ENCODE peak calls at places on chromosomes 13 and 19, in eight cellular contexts. One of them, this sample, is unnamed.

GRCh38 chr13:92029641-92030040 is 631.2 kb downstream of the GPC5 start:
- DNase-seq in WTC11: no peak
- DNase-seq in right lobe of liver: no peak
- DNase-seq in AG09309: no peak
- DNase-seq in breast epithelium: no peak
- DNase-seq in dorsolateral prefrontal cortex: no peak
- DNase-seq in endothelial cell of umbilical vein: no peak
- DNase-seq in cardiac fibroblast: no peak
- DNase-seq in this sample: no peak

GRCh38 chr13:109840201-109840892 is 54.0 kb upstream of the IRS2 start:
- DNase-seq in right lobe of liver: no peak
- DNase-seq in dorsolateral prefrontal cortex: no peak
- DNase-seq in WTC11: no peak
- DNase-seq in AG09309: peak; percentile 34
- DNase-seq in breast epithelium: no peak
- DNase-seq in endothelial cell of umbilical vein: no peak
- DNase-seq in cardiac fibroblast: peak; percentile 56
- DNase-seq in this sample: no peak

GRCh38 chr19:35310811-35311465 is 18.0 kb upstream of the CD22 start:
- DNase-seq in cardiac fibroblast: no peak
- DNase-seq in dorsolateral prefrontal cortex: no peak
- DNase-seq in right lobe of liver: no peak
- DNase-seq in WTC11: no peak
- DNase-seq in endothelial cell of umbilical vein: no peak
- DNase-seq in AG09309: no peak
- DNase-seq in breast epithelium: no peak
- DNase-seq in this sample: no peak

GRCh38 chr13:112376050-112376681 is at the start of gene SPACA7:
- DNase-seq in breast epithelium: no peak
- DNase-seq in right lobe of liver: no peak
- DNase-seq in cardiac fibroblast: no peak
- DNase-seq in WTC11: no peak
- DNase-seq in dorsolateral prefrontal cortex: no peak
- DNase-seq in AG09309: no peak
- DNase-seq in endothelial cell of umbilical vein: no peak
- DNase-seq in this sample: no peak

GRCh38 chr13:39102981-39103490 is 64.8 kb downstream of the NHLRC3 start:
- DNase-seq in WTC11: no peak
- DNase-seq in cardiac fibroblast: no peak
- DNase-seq in endothelial cell of umbilical vein: no peak
- DNase-seq in breast epithelium: no peak
- DNase-seq in right lobe of liver: no peak
- DNase-seq in dorsolateral prefrontal cortex: no peak
- DNase-seq in AG09309: no peak
- DNase-seq in this sample: no peak

GRCh38 chr13:94369862-94370491 is 109.5 kb downstream of the DCT start:
- DNase-seq in endothelial cell of umbilical vein: no peak
- DNase-seq in dorsolateral prefrontal cortex: no peak
- DNase-seq in cardiac fibroblast: peak; percentile 71
- DNase-seq in breast epithelium: no peak
- DNase-seq in WTC11: no peak
- DNase-seq in right lobe of liver: no peak
- DNase-seq in AG09309: no peak
- DNase-seq in this sample: no peak

GRCh38 chr13:24128962-24129361 is 31.6 kb upstream of the SPATA13 start:
- DNase-seq in WTC11: no peak
- DNase-seq in cardiac fibroblast: no peak
- DNase-seq in dorsolateral prefrontal cortex: no peak
- DNase-seq in endothelial cell of umbilical vein: no peak
- DNase-seq in right lobe of liver: no peak
- DNase-seq in AG09309: no peak
- DNase-seq in breast epithelium: no peak
- DNase-seq in this sample: no peak

GRCh38 chr13:83121904-83122303 is 760.4 kb downstream of the SLITRK1 start:
- DNase-seq in breast epithelium: no peak
- DNase-seq in endothelial cell of umbilical vein: no peak
- DNase-seq in AG09309: no peak
- DNase-seq in dorsolateral prefrontal cortex: no peak
- DNase-seq in WTC11: no peak
- DNase-seq in right lobe of liver: no peak
- DNase-seq in cardiac fibroblast: peak; percentile 15
- DNase-seq in this sample: no peak

GRCh38 chr19:16951529-16951928 is 62.7 kb downstream of the F2RL3 start:
- DNase-seq in endothelial cell of umbilical vein: no peak
- DNase-seq in dorsolateral prefrontal cortex: no peak
- DNase-seq in cardiac fibroblast: no peak
- DNase-seq in breast epithelium: no peak
- DNase-seq in AG09309: no peak
- DNase-seq in WTC11: no peak
- DNase-seq in right lobe of liver: no peak
- DNase-seq in this sample: no peak

GRCh38 chr19:1206063-1206732 is 620 bp downstream of the STK11 start:
- DNase-seq in breast epithelium: no peak
- DNase-seq in endothelial cell of umbilical vein: no peak
- DNase-seq in WTC11: no peak
- DNase-seq in right lobe of liver: peak; percentile 39
- DNase-seq in AG09309: no peak
- DNase-seq in dorsolateral prefrontal cortex: no peak
- DNase-seq in cardiac fibroblast: no peak
- DNase-seq in this sample: no peak

GRCh38 chr13:89455741-89456140 is 1784.6 kb downstream of the SLITRK5 start:
- DNase-seq in dorsolateral prefrontal cortex: no peak
- DNase-seq in right lobe of liver: no peak
- DNase-seq in endothelial cell of umbilical vein: no peak
- DNase-seq in WTC11: no peak
- DNase-seq in cardiac fibroblast: no peak
- DNase-seq in breast epithelium: no peak
- DNase-seq in AG09309: no peak
- DNase-seq in this sample: no peak

GRCh38 chr13:87089391-87089790 is 581.8 kb upstream of the SLITRK5 start:
- DNase-seq in dorsolateral prefrontal cortex: no peak
- DNase-seq in right lobe of liver: no peak
- DNase-seq in breast epithelium: no peak
- DNase-seq in WTC11: no peak
- DNase-seq in endothelial cell of umbilical vein: no peak
- DNase-seq in cardiac fibroblast: peak; percentile 72
- DNase-seq in AG09309: peak; percentile 0
- DNase-seq in this sample: no peak

GRCh38 chr19:37507167-37507464 is 377 bp downstream of the ZNF793 start:
- DNase-seq in right lobe of liver: no peak
- DNase-seq in AG09309: no peak
- DNase-seq in WTC11: no peak
- DNase-seq in endothelial cell of umbilical vein: no peak
- DNase-seq in cardiac fibroblast: no peak
- DNase-seq in dorsolateral prefrontal cortex: no peak
- DNase-seq in breast epithelium: no peak
- DNase-seq in this sample: no peak
- TF ChIP-seq CTCF in right lobe of liver: no peak
- TF ChIP-seq CTCF in AG09309: no peak
- TF ChIP-seq CTCF in WTC11: no peak
- TF ChIP-seq CTCF in endothelial cell of umbilical vein: no peak
- TF ChIP-seq CTCF in cardiac fibroblast: no peak
- TF ChIP-seq CTCF in dorsolateral prefrontal cortex: no peak
- TF ChIP-seq CTCF in breast epithelium: no peak
- TF ChIP-seq CTCF in this sample: no peak

GRCh38 chr19:29393915-29394460 is 131.8 kb upstream of the VSTM2B start:
- DNase-seq in AG09309: no peak
- DNase-seq in WTC11: no peak
- DNase-seq in dorsolateral prefrontal cortex: no peak
- DNase-seq in breast epithelium: no peak
- DNase-seq in endothelial cell of umbilical vein: no peak
- DNase-seq in cardiac fibroblast: no peak
- DNase-seq in right lobe of liver: no peak
- DNase-seq in this sample: no peak
- TF ChIP-seq CTCF in AG09309: no peak
- TF ChIP-seq CTCF in WTC11: no peak
- TF ChIP-seq CTCF in dorsolateral prefrontal cortex: no peak
- TF ChIP-seq CTCF in breast epithelium: no peak
- TF ChIP-seq CTCF in endothelial cell of umbilical vein: no peak
- TF ChIP-seq CTCF in cardiac fibroblast: no peak
- TF ChIP-seq CTCF in right lobe of liver: no peak
- TF ChIP-seq CTCF in this sample: no peak

DNA sequence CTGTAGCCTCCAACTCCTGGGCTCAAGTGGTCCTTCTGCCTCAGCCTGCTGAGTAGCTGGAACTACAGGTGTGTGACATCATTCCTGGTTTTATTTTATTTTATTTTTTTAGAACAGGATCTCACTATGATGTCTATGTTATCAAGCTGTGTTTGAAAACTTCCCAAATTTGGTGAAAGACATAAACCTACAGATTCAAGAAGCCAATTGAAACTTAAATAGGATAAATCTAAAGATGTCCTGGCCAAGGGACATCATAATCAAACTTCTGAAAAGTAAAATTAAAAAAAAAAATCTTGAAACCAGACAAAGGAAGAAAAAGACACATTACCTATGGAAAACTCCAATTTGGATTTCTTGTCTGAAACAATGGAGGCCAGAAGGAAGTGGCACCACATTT is 23.1 kb upstream of the PDX1 start:
- DNase-seq in WTC11: no peak
- DNase-seq in endothelial cell of umbilical vein: no peak
- DNase-seq in cardiac fibroblast: no peak
- DNase-seq in AG09309: no peak
- DNase-seq in breast epithelium: no peak
- DNase-seq in dorsolateral prefrontal cortex: no peak
- DNase-seq in right lobe of liver: no peak
- DNase-seq in this sample: no peak
- TF ChIP-seq CTCF in WTC11: no peak
- TF ChIP-seq CTCF in endothelial cell of umbilical vein: no peak
- TF ChIP-seq CTCF in cardiac fibroblast: no peak
- TF ChIP-seq CTCF in AG09309: no peak
- TF ChIP-seq CTCF in breast epithelium: no peak
- TF ChIP-seq CTCF in dorsolateral prefrontal cortex: no peak
- TF ChIP-seq CTCF in right lobe of liver: no peak
- TF ChIP-seq CTCF in this sample: no peak

GRCh38 chr19:18165794-18166544 is 7.6 kb upstream of the IFI30 start:
- DNase-seq in WTC11: no peak
- DNase-seq in dorsolateral prefrontal cortex: no peak
- DNase-seq in AG09309: no peak
- DNase-seq in endothelial cell of umbilical vein: no peak
- DNase-seq in right lobe of liver: no peak
- DNase-seq in cardiac fibroblast: no peak
- DNase-seq in breast epithelium: no peak
- DNase-seq in this sample: no peak

GRCh38 chr19:18168673-18169381 is 4.8 kb upstream of the IFI30 start:
- DNase-seq in right lobe of liver: no peak
- DNase-seq in endothelial cell of umbilical vein: no peak
- DNase-seq in breast epithelium: no peak
- DNase-seq in WTC11: no peak
- DNase-seq in dorsolateral prefrontal cortex: no peak
- DNase-seq in cardiac fibroblast: no peak
- DNase-seq in AG09309: no peak
- DNase-seq in this sample: no peak

GRCh38 chr19:18167011-18167410 is 6.6 kb upstream of the IFI30 start:
- DNase-seq in breast epithelium: no peak
- DNase-seq in dorsolateral prefrontal cortex: no peak
- DNase-seq in AG09309: no peak
- DNase-seq in right lobe of liver: no peak
- DNase-seq in cardiac fibroblast: no peak
- DNase-seq in WTC11: no peak
- DNase-seq in endothelial cell of umbilical vein: no peak
- DNase-seq in this sample: no peak

GRCh38 chr19:18170714-18171255 is 2.8 kb upstream of the IFI30 start:
- DNase-seq in WTC11: no peak
- DNase-seq in dorsolateral prefrontal cortex: no peak
- DNase-seq in cardiac fibroblast: no peak
- DNase-seq in endothelial cell of umbilical vein: no peak
- DNase-seq in breast epithelium: no peak
- DNase-seq in right lobe of liver: no peak
- DNase-seq in AG09309: no peak
- DNase-seq in this sample: no peak

DNA sequence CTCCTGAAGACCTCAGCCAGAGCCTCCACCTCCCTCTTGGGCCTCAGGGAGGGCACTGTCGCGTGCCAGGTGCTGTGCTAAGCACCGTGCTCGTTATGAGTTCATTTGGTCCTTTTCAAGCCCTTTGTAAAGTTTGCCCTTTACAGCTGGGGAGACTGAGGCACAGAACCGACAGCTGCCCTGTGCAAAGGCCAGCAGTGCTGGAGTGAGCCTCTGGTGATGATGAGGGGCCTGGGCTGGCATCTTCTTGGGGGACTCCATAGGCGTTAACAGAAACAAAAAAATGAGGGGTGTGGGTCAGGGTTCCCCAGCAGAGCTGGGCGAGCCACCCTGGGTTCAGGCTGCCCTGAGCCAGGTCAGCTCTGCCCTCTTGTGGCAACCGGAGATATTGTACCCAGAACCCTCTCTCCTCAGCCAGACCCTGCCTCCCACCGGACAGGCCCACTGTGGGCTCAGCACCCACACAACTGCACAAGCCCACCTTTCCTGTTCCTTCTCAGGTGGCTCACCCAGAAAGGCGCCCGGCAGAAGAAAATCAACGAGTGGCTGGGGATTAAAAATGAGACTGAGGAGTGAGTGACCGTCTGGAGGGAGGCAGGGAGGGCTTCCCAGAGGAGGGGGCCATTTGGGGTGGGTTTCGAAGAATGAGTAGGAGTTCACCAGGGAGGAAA is 5.5 kb upstream of the IFI30 start:
- DNase-seq in breast epithelium: no peak
- DNase-seq in AG09309: no peak
- DNase-seq in cardiac fibroblast: peak; percentile 50
- DNase-seq in WTC11: peak; percentile 71
- DNase-seq in dorsolateral prefrontal cortex: peak; percentile 64
- DNase-seq in right lobe of liver: no peak
- DNase-seq in endothelial cell of umbilical vein: peak; percentile 24
- DNase-seq in this sample: peak; percentile 68
- TF ChIP-seq CTCF in breast epithelium: peak; percentile 42
- TF ChIP-seq CTCF in AG09309: peak; percentile 79
- TF ChIP-seq CTCF in cardiac fibroblast: peak; percentile 73
- TF ChIP-seq CTCF in WTC11: peak; percentile 81
- TF ChIP-seq CTCF in dorsolateral prefrontal cortex: peak; percentile 79
- TF ChIP-seq CTCF in right lobe of liver: peak; percentile 63
- TF ChIP-seq CTCF in endothelial cell of umbilical vein: peak; percentile 63
- TF ChIP-seq CTCF in this sample: peak; percentile 67

DNA sequence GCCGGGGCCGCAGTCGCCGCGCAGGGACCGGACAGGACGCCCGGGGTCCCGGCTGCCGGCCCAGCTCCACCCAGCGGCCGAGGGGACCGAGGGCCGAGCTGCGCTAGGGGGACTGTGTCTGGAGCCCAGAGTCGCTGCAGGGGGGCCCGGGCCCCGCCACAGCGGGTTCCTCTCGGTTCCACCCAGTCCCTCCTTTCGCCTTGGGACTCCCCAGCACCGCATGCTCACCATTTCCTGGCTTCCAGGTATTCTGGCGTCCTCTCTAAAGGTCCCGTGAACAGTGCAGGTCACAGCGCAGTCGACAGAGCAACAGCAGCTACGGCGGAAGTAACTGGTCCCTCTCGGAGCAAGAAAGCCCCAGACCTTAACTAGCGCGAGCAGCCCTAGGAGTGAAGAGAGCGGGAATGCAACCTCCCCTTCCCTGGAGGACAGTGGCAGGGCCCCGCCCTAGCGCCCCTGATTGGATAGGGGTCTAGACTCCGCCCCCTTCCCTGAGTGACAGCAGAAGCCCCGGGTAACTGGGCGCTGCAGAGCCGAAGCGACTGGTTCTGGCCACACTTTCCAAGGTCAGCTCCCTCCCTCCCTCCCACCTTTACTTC is at the start of gene ZNF878:
- DNase-seq in dorsolateral prefrontal cortex: peak; percentile 88
- DNase-seq in breast epithelium: peak; percentile 88
- DNase-seq in AG09309: no peak
- DNase-seq in right lobe of liver: peak; percentile 94
- DNase-seq in cardiac fibroblast: peak; percentile 85
- DNase-seq in endothelial cell of umbilical vein: peak; percentile 63
- DNase-seq in WTC11: peak; percentile 99
- DNase-seq in this sample: peak; percentile 94
- TF ChIP-seq CTCF in dorsolateral prefrontal cortex: peak; percentile 42
- TF ChIP-seq CTCF in breast epithelium: no peak
- TF ChIP-seq CTCF in AG09309: no peak
- TF ChIP-seq CTCF in right lobe of liver: no peak
- TF ChIP-seq CTCF in cardiac fibroblast: no peak
- TF ChIP-seq CTCF in endothelial cell of umbilical vein: no peak
- TF ChIP-seq CTCF in WTC11: no peak
- TF ChIP-seq CTCF in this sample: no peak

GRCh38 chr19:44985445-44985844 is 15.8 kb upstream of the RELB start:
- DNase-seq in breast epithelium: no peak
- DNase-seq in dorsolateral prefrontal cortex: no peak
- DNase-seq in endothelial cell of umbilical vein: no peak
- DNase-seq in WTC11: no peak
- DNase-seq in right lobe of liver: no peak
- DNase-seq in cardiac fibroblast: no peak
- DNase-seq in AG09309: no peak
- DNase-seq in this sample: no peak
- TF ChIP-seq CTCF in breast epithelium: no peak
- TF ChIP-seq CTCF in dorsolateral prefrontal cortex: no peak
- TF ChIP-seq CTCF in endothelial cell of umbilical vein: no peak
- TF ChIP-seq CTCF in WTC11: no peak
- TF ChIP-seq CTCF in right lobe of liver: no peak
- TF ChIP-seq CTCF in cardiac fibroblast: no peak
- TF ChIP-seq CTCF in AG09309: no peak
- TF ChIP-seq CTCF in this sample: no peak

This sample was measured in nephron progenitor cell.